ENCODE peak calls at places on chromosomes 3 and 15, in five cellular contexts. J is tibial nerve, C is adrenal gland, Q is HL-60, K is neural progenitor cell. T is an unnamed sample. For H3K27me3, the result is how much of the 10 kb centered on the place peaks cover.

GRCh38 chr3:155230382-155230781 is 63.1 kb downstream of the STRIT1 start:
- DNase-seq in K (no peak), C (no peak), J (no peak), Q (no peak), T (no peak)

GRCh38 chr3:107938128-107938527 is 152.7 kb downstream of the CD47 start:
- DNase-seq in C (peak), J (no peak), K (peak), Q (no peak), T (peak)

GRCh38 chr3:167887096-167887495 is 151.6 kb downstream of the SERPINI1 start:
- DNase-seq in Q (no peak), C (no peak), K (no peak), J (no peak), T (no peak)

GRCh38 chr3:137946341-137946973 is 63.5 kb upstream of the CLDN18 start:
- DNase-seq in Q (peak), K (peak), J (no peak), C (peak), T (peak)

GRCh38 chr3:176867681-176868663 is 329.3 kb downstream of the TBL1XR1 start:
- DNase-seq in Q (no peak), K (no peak), C (no peak), J (no peak), T (peak)

GRCh38 chr3:108283006-108283405 is 13.3 kb upstream of the HHLA2 start:
- DNase-seq in Q (no peak), C (no peak), K (no peak), J (no peak), T (no peak)

GRCh38 chr3:138449490-138449889 is 15.1 kb downstream of the ESYT3 start:
- DNase-seq in Q (no peak), K (no peak), C (no peak), J (no peak), T (no peak)

GRCh38 chr3:177135841-177136492 is 61.3 kb downstream of the TBL1XR1 start:
- DNase-seq in C (no peak), K (no peak), J (no peak), Q (no peak), T (peak)

GRCh38 chr15:91849749-91850161 is 3.8 kb upstream of the SLCO3A1 start:
- DNase-seq in C (no peak), J (no peak), Q (peak), K (peak), T (peak)

GRCh38 chr3:51389423-51390183 is 1.5 kb upstream of the RBM15B start:
- DNase-seq in C (peak), J (no peak), K (peak), Q (no peak), T (peak)

GRCh38 chr15:93144477-93145270 is 55.7 kb upstream of the RGMA start:
- DNase-seq in Q (no peak), J (no peak), K (no peak), C (no peak), T (no peak)

GRCh38 chr15:85408270-85408746 is 27.9 kb downstream of the AKAP13 start:
- DNase-seq in J (no peak), Q (peak), C (no peak), K (no peak), T (no peak)

GRCh38 chr15:70375006-70375409 is 277.3 kb upstream of the TLE3 start:
- DNase-seq in C (no peak), K (no peak), J (no peak), Q (no peak), T (no peak)

GRCh38 chr3:81545572-81545971 is 215.9 kb downstream of the GBE1 start:
- DNase-seq in K (no peak), Q (no peak), J (no peak), C (peak), T (no peak)

GRCh38 chr3:152738656-152739055 is 96.3 kb upstream of the P2RY1 start:
- DNase-seq in Q (no peak), K (no peak), C (no peak), J (no peak), T (no peak)

GRCh38 chr15:40243126-40243810 is 4.4 kb downstream of the PAK6 start:
- DNase-seq in K (no peak), Q (no peak), C (no peak), J (no peak), T (no peak)

GRCh38 chr15:81407679-81408078 is 33.7 kb upstream of the TMC3 start:
- DNase-seq in Q (no peak), C (no peak), J (no peak), K (no peak), T (no peak)

GRCh38 chr3:82927309-82928253 is 1166.1 kb upstream of the GBE1 start:
- DNase-seq in C (no peak), K (no peak), Q (no peak), J (no peak), T (no peak)

GRCh38 chr3:10817506-10817905 is 1.5 kb downstream of the SLC6A11 start:
- DNase-seq in C (no peak), K (peak), Q (no peak), J (no peak), T (no peak)

GRCh38 chr15:58506787-58507671 is 75.2 kb downstream of the LIPC start:
- DNase-seq in C (no peak), J (no peak), K (no peak), Q (peak), T (no peak)

GRCh38 chr3:45152307-45152706 is 6.1 kb upstream of the CDCP1 start:
- DNase-seq in J (no peak), Q (no peak), C (no peak), K (no peak), T (no peak)

GRCh38 chr3:67349551-67350174 is 304.7 kb downstream of the SUCLG2 start:
- DNase-seq in C (no peak), Q (no peak), J (no peak), K (no peak), T (no peak)

GRCh38 chr3:184549793-184550585 is 11.6 kb upstream of the EPHB3 start:
- DNase-seq in K (peak), Q (no peak), J (no peak), C (no peak), T (no peak)

GRCh38 chr3:134486577-134487041 is 752 bp downstream of the CEP63 start:
- DNase-seq in J (no peak), C (no peak), Q (peak), K (no peak), T (peak)

GRCh38 chr3:14481646-14482036 is 58.5 kb downstream of the GRIP2 start:
- DNase-seq in J (no peak), C (no peak), Q (no peak), K (no peak), T (no peak)

GRCh38 chr3:15519096-15519495 is 2.4 kb downstream of the COLQ start:
- DNase-seq in K (no peak), J (no peak), Q (no peak), C (no peak), T (no peak)

GRCh38 chr15:78264304-78265136 is at the start of gene DNAJA4:
- DNase-seq in J (peak), C (peak), Q (no peak), K (peak), T (peak)

GRCh38 chr3:79041621-79042020 is 726.2 kb downstream of the ROBO1 start:
- DNase-seq in K (no peak), J (no peak), C (no peak), Q (no peak), T (no peak)

GRCh38 chr3:139108253-139108969 is 63.7 kb upstream of the PRR23C start:
- DNase-seq in J (no peak), Q (no peak), C (no peak), K (no peak), T (no peak)

GRCh38 chr15:99732268-99732641 is 982 bp downstream of the LYSMD4 start:
- DNase-seq in Q (no peak), K (no peak), J (no peak), C (no peak), T (no peak)

GRCh38 chr3:64741344-64741743 is 53.5 kb upstream of the ADAMTS9 start:
- DNase-seq in K (no peak), J (peak), Q (no peak), C (peak), T (no peak)

GRCh38 chr3:48692551-48692950 is 6.8 kb upstream of the NCKIPSD start:
- DNase-seq in K (no peak), C (no peak), J (no peak), Q (no peak), T (no peak)

GRCh38 chr15:65869954-65870871 is 922 bp downstream of the RAB11A start:
- DNase-seq in Q (no peak), K (peak), C (peak), J (no peak), T (peak)

GRCh38 chr3:37993067-37993809 is 2.7 kb downstream of the VILL start:
- DNase-seq in J (peak), K (no peak), Q (no peak), C (no peak), T (peak)

GRCh38 chr3:177665122-177665808 is 468.0 kb upstream of the TBL1XR1 start:
- DNase-seq in J (no peak), K (no peak), Q (no peak), C (no peak), T (no peak)

GRCh38 chr15:100429116-100429728 is 87.4 kb upstream of the ADAMTS17 start:
- DNase-seq in K (no peak), J (no peak), Q (no peak), C (peak), T (peak)

GRCh38 chr15:100073982-100074381 is 267.8 kb downstream of the ADAMTS17 start:
- DNase-seq in K (no peak), C (no peak), Q (no peak), J (no peak), T (no peak)

GRCh38 chr3:147390589-147391569 is 15.5 kb downstream of the ZIC4 start:
- DNase-seq in Q (no peak), J (no peak), K (peak), C (no peak), T (no peak)

GRCh38 chr3:147393261-147393964 is 12.9 kb downstream of the ZIC4 start:
- DNase-seq in K (peak), C (no peak), Q (no peak), J (no peak), T (no peak)

GRCh38 chr3:147391726-147392082 is 14.6 kb downstream of the ZIC4 start:
- DNase-seq in J (no peak), C (no peak), Q (no peak), K (no peak), T (no peak)

GRCh38 chr3:147394168-147394941 is 12.0 kb downstream of the ZIC4 start:
- DNase-seq in C (no peak), J (no peak), K (peak), Q (no peak), T (no peak)

DNA sequence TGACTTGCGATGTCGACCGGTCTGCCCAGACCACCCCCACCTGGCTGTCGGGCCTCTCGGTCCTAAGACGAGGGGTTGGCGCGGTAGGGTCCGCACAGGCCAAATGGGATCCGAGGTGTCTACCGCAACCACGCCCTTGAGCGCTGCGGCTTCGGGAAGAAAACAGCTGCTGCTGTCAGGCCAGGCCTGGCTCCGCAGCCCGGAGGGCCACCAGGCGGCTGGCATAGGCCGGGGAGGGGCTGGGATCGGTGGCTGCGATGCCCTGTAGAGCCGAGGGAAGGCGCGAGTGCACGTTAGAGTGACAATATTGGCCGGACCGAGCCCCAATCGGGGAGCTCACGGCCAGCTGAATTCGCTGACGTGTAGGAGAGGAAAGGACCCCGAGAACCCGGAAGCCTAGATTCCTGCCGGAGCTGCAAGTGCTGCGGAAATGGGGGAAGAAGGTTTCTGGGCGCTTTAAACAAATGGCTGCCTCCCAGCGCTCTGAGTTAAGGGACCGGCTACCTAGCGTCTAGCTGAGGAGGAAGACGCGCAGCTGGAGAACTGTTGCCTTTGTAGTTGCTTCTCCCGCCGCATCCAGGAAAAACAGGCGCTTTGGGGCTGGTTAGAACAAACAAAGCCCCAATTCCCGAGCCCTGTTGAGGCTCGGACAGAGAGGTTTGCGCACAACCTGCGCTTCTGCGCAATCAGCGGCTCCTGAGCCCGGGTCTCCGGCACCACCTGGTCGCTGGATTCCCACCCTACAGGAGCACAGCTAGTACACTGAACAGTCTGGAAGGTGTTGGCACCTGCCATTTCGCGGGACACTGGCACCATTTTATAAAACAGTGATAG is 14.0 kb downstream of the ZIC4 start:
- DNase-seq in J (no peak), C (no peak), Q (no peak), K (peak), T (no peak)
- H3K27me3 ChIP-seq in J (under half), C (half or more), Q (half or more), K (half or more), T (under half)

GRCh38 chr15:74259821-74260502 is 23.8 kb downstream of the CCDC33 start:
- DNase-seq in Q (no peak), J (no peak), C (no peak), K (no peak), T (no peak)
- H3K27me3 ChIP-seq in Q (under half), J (under half), C (under half), K (under half), T (under half)

GRCh38 chr3:62378329-62378789 is 5.0 kb upstream of the FEZF2 start:
- DNase-seq in C (no peak), Q (no peak), J (no peak), K (peak), T (no peak)
- H3K27me3 ChIP-seq in C (half or more), Q (half or more), J (under half), K (half or more), T (half or more)

GRCh38 chr3:46884427-46884826 is 6.9 kb downstream of the PTH1R start:
- DNase-seq in Q (no peak), J (no peak), C (no peak), K (no peak), T (no peak)
- H3K27me3 ChIP-seq in Q (under half), J (under half), C (under half), K (half or more), T (under half)

GRCh38 chr3:114464548-114464947 is 170.7 kb downstream of the TIGIT start:
- DNase-seq in Q (no peak), C (no peak), K (peak), J (no peak), T (no peak)
- H3K27me3 ChIP-seq in Q (under half), C (under half), K (under half), J (under half), T (under half)

DNA sequence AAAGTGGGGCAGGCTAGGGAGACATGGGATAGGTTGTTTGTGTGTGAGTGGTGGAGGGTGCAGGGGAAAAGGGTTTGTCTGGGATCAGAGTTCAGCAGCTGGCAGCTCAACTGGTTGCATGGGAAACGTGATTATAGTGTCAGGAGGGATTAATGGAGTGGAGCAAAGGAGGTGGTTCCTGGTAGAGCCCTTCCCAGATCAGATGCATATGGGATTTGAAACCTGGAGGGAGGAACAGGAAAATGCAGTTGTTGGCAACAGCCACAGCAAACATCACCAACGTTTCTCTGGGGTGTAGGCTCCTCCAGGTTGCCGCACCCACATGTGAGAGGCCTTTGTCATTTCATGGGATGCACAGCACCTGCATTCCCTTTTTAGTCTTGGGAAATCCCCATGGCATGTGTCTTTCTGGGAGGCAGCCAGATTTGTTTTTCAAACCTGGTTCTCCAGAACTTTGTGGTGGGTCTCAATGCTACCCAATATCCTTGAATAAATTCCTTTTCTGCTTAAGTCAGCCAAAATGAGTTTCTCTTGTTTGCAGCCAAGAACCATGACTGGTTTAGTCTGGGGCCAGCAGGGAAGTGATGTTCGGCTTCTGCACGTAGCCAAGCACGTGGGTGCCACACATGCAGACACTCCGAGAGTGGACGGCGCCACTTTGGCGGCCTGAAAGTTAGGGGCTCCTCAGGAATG is 61.3 kb downstream of the BDH1 start:
- DNase-seq in J (no peak), Q (no peak), K (no peak), C (no peak), T (peak)
- H3K27me3 ChIP-seq in J (under half), Q (under half), K (under half), C (under half), T (under half)

GRCh38 chr15:89371145-89372044 is 36.8 kb upstream of the POLG start:
- DNase-seq in C (no peak), K (peak), J (no peak), Q (no peak), T (no peak)
- H3K27me3 ChIP-seq in C (half or more), K (half or more), J (under half), Q (half or more), T (half or more)

DNA sequence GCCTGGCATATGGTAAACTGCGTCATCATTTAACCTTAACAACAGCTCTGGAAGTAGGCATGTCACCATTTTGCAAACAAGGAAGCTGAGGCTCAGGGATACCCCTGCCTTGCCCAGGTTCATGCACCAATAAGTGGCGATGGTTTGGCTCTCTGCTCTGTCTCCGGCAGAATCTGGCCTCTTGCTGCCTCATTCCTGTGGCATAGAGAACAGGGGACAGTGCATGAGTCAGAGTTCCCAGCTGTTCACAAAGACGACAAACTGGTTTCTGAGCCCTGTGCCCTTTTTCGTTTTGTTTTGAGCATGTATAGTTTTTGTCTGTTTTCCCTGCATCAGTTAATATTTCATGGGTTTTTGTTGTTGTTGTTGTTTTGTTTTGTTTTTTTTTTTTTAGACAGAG is 236.8 kb downstream of the OPA1 start:
- DNase-seq in Q (no peak), J (no peak), K (no peak), C (peak), T (peak)
- H3K27me3 ChIP-seq in Q (under half), J (under half), K (under half), C (under half), T (under half)